ENCODE peak calls at places on chromosomes 4 and X, in seven cellular contexts. G is cardiac muscle cell, X is GM23248, I is AG10803, P is astrocyte of the cerebellum, B is H7, Z is AG04449. Q is an unnamed sample.

GRCh38 chrX:19839770-19840254 is 47.6 kb downstream of the SH3KBP1 start:
- DNase-seq in X (no peak), I (no peak), B (no peak), G (no peak), Z (no peak), P (no peak), Q (no peak)

GRCh38 chrX:2854918-2855317 is 26.2 kb downstream of the GYG2 start:
- DNase-seq in G (no peak), I (no peak), P (no peak), B (no peak), X (no peak), Z (no peak), Q (no peak)

GRCh38 chrX:34848281-34848680 is 94.3 kb upstream of the FAM47B start:
- DNase-seq in X (peak; percentile 71), G (peak; percentile 44), I (peak; percentile 82), P (no peak), B (no peak), Z (no peak), Q (peak; percentile 2)

GRCh38 chrX:10233696-10234095 is 76.9 kb downstream of the CLCN4 start:
- DNase-seq in X (peak; percentile 33), P (no peak), G (no peak), B (no peak), I (peak; percentile 22), Z (no peak), Q (no peak)

GRCh38 chr4:4640692-4641091 is 98.8 kb upstream of the STX18 start:
- DNase-seq in Z (no peak), B (peak; percentile 74), P (no peak), G (no peak), I (peak; percentile 33), X (no peak), Q (no peak)

GRCh38 chr4:54687887-54688841 is 30.4 kb downstream of the KIT start:
- DNase-seq in I (peak; percentile 67), P (peak; percentile 37), G (no peak), Z (peak; percentile 65), B (no peak), X (peak; percentile 33), Q (no peak)

GRCh38 chr4:152090543-152090942 is 329.7 kb upstream of the GATB start:
- DNase-seq in B (no peak), G (peak; percentile 77), P (no peak), I (peak; percentile 46), X (no peak), Z (no peak), Q (no peak)

GRCh38 chr4:147733614-147734344 is 1.9 kb downstream of the ARHGAP10 start:
- DNase-seq in G (peak; percentile 64), P (no peak), X (peak; percentile 77), B (peak; percentile 13), I (peak; percentile 66), Z (no peak), Q (no peak)

GRCh38 chr4:48109413-48110263 is 24.4 kb downstream of the TXK start:
- DNase-seq in X (peak; percentile 58), G (peak; percentile 48), P (peak; percentile 19), I (peak; percentile 31), Z (no peak), B (peak; percentile 28), Q (peak; percentile 37)

GRCh38 chrX:69031971-69032391 is 133.3 kb downstream of the PJA1 start:
- DNase-seq in G (peak; percentile 42), I (no peak), P (no peak), Z (no peak), X (peak; percentile 28), B (no peak), Q (no peak)

GRCh38 chr4:73499996-73500765 is 18.6 kb downstream of the AFM start:
- DNase-seq in I (peak; percentile 5), X (peak; percentile 2), P (no peak), G (peak; percentile 14), Z (no peak), B (no peak), Q (no peak)

GRCh38 chrX:499870-500364 is 113.2 kb upstream of the PPP2R3B start:
- DNase-seq in G (no peak), P (no peak), B (peak; percentile 69), X (no peak), Z (no peak), I (no peak), Q (no peak)

GRCh38 chrX:132750312-132751042 is 208.0 kb downstream of the HS6ST2 start:
- DNase-seq in I (peak; percentile 9), B (no peak), P (no peak), Z (no peak), X (no peak), G (peak; percentile 15), Q (no peak)

GRCh38 chr4:89044147-89044900 is 12.7 kb downstream of the FAM13A start:
- DNase-seq in B (no peak), P (no peak), I (no peak), X (no peak), G (no peak), Z (no peak), Q (no peak)

GRCh38 chr4:154928640-154929257 is 147.7 kb downstream of the RBM46 start:
- DNase-seq in Z (no peak), P (peak; percentile 20), I (peak; percentile 56), B (peak; percentile 35), G (peak; percentile 54), X (peak; percentile 71), Q (peak; percentile 14)

GRCh38 chr4:95516528-95517011 is 32.2 kb downstream of the UNC5C start:
- DNase-seq in G (peak; percentile 61), B (no peak), I (no peak), Z (no peak), X (no peak), P (no peak), Q (peak; percentile 0)

GRCh38 chrX:10833299-10834169 is 213.1 kb upstream of the MID1 start:
- DNase-seq in X (peak; percentile 61), Z (no peak), G (peak; percentile 24), P (no peak), B (peak; percentile 12), I (peak; percentile 25), Q (no peak)

GRCh38 chr4:159400782-159401712 is 298.2 kb downstream of the RAPGEF2 start:
- DNase-seq in P (no peak), X (peak; percentile 67), G (peak; percentile 38), B (no peak), Z (peak; percentile 41), I (peak; percentile 69), Q (no peak)
- H3K4me3 ChIP-seq in P (no peak overlapping the region), X (peak overlapping the region; percentile 37), G (no peak overlapping the region), B (no peak overlapping the region), Z (peak overlapping the region; percentile 33), I (peak overlapping the region; percentile 30), Q (no peak overlapping the region)

DNA sequence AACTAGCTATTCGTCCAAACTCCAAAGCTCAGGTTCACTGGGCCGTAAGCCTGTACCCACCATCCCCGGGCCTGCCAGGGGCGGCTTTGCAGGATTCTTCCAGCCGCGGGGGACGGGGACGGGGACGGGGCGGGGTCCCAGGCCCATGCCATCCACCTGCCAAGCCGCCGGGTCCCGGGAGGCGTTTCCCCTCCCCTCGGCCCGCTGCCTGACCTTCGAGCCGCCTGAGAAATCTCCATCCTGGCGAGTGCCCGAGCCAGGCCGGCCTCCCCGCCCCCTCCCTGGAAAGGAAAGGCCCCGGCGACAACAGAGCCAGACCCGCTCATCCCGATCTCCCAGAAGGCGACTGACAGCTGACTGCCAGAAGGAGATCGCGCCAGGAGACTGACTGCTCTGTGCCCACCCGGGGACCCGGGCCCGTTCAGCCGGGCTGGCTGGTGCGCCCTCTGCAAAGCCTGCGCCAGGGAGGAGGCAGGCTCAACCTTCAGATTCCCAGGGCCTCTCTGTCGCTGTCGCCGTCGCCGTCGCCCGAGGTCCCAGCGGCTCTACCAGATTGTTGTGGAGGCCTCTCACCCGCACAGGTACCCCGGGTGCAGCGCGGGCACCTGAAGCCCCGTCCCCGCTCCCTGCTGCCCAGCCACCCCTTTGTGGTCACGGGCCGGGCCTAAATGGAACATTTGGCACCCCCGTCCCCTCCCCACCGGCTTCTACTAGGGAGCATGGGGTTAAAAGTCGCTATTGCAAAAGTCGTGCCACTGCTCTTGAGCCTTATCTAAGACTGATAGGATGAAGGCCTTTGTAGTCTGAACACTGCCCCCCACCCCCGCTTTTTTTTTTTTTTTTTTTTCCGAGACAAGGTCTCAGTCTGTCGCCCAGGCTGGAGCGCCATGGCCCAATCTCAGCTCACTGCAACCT is at the start of gene RGN:
- DNase-seq in G (no peak), P (no peak), B (peak; percentile 65), Z (no peak), I (peak; percentile 13), X (peak; percentile 39), Q (no peak)
- H3K4me3 ChIP-seq in G (no peak within 1 kb of the TSS), P (peak within 1 kb of the TSS; percentile 10), B (peak within 1 kb of the TSS; percentile 33), Z (peak within 1 kb of the TSS; percentile 15), I (peak within 1 kb of the TSS; percentile 50), X (peak within 1 kb of the TSS; percentile 63), Q (no peak within 1 kb of the TSS)

DNA sequence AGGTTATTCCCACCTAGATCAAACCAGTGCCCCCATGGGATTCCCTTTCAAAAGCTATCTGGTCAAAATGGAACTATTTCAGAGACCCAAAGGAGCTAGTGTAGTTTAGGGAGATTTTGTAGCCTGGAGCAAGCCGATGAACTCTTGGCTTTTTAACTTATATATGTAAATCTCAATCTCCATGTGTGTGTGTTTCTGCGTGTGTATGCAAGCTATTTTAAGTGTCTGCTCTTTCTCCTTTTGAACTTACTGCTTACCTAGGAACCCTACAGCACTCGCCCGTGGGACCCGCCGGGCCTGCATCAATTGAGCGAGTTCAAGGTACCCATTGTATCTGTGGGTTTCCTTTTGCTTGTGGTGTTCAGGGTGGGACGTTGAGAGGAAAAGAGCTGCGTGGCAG is 10.4 kb downstream of the CSTF2 start:
- DNase-seq in P (no peak), X (no peak), G (no peak), B (no peak), Z (no peak), I (no peak), Q (no peak)
- H3K4me3 ChIP-seq in P (no peak overlapping the region), X (no peak overlapping the region), G (no peak overlapping the region), B (no peak overlapping the region), Z (no peak overlapping the region), I (no peak overlapping the region), Q (no peak overlapping the region)

DNA sequence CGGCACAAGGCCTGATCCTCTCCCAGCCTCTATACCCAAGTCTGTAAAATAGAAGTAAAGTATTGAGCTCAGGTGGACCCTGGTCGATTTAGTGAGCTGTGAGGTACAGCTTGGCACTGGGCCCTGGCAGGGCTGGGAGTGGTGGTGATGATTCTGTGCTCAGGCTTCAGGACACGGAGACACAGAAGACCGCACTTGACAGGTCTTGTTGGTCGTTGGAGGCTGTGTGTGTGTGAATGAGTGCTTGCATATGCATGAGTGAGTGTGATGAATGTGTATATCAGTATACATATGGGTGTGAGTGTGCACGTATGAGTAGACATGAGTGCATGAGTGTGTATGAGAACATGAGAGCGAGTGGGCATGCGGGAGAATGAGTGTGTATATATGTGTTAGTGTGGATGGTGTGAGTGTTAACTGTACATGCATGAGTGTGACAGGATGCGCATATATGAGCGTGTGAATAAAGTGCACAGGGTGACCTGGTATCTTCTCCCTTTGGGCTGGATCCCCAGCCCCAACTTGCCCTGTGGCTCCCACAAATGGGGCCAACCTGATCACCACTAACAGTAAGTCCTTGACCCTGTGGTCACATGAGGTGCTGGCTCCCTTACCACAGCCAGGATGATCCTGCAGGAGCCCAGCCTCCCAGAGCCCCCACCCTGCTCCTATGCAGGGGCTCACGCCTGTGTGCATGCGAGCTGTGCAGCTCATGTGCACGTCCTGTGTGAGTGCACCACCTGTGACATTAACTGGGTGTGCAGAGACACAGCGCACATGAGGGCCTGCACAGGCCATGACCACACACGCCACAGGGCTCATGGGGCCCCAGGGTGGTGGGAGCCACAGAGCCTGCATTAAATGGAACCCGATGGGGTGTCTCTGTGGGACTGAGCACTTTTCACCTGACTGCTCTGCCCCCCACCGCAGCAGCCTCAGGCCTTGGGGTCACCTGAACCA is 20.8 kb downstream of the SH3BP2 start:
- DNase-seq in B (no peak), P (no peak), G (no peak), X (no peak), Z (no peak), I (no peak), Q (no peak)
- H3K4me3 ChIP-seq in B (no peak overlapping the region), P (no peak overlapping the region), G (no peak overlapping the region), X (no peak overlapping the region), Z (no peak overlapping the region), I (no peak overlapping the region), Q (peak overlapping the region; percentile 61)